ENCODE peak calls at places on chromosome 20, in five cellular contexts. B is HepG2, A is H1, X is K562, G is GM12891. W is an unnamed sample.

GRCh38 chr20:21378259-21378658 is 19.1 kb downstream of the NKX2-4 start:
- DNase-seq in B (no peak), A (no peak), X (no peak), G (no peak), W (no peak)

GRCh38 chr20:21510995-21511394 is 2.9 kb downstream of the NKX2-2 start:
- DNase-seq in B (no peak), A (no peak), X (no peak), G (no peak), W (no peak)

GRCh38 chr20:40464731-40465208 is 224.3 kb downstream of the MAFB start:
- DNase-seq in B (no peak), A (no peak), X (no peak), G (no peak), W (no peak)

GRCh38 chr20:8449120-8449519 is 317.1 kb downstream of the PLCB1 start:
- DNase-seq in B (no peak), A (no peak), X (no peak), G (no peak), W (no peak)

GRCh38 chr20:13148402-13148801 is 72.7 kb upstream of the ISM1 start:
- DNase-seq in B (no peak), A (no peak), X (no peak), G (no peak), W (no peak)

GRCh38 chr20:45826381-45827019 is 612 bp downstream of the TNNC2 start:
- DNase-seq in B (no peak), A (no peak), X (peak; percentile 63), G (no peak), W (no peak)

GRCh38 chr20:59153832-59154231 is 9.8 kb upstream of the ZNF831 start:
- DNase-seq in B (no peak), A (no peak), X (no peak), G (no peak), W (no peak)

GRCh38 chr20:42270539-42270938 is 652.4 kb upstream of the CHD6 start:
- DNase-seq in B (no peak), A (no peak), X (no peak), G (no peak), W (no peak)

GRCh38 chr20:4220756-4221155 is 205.4 kb upstream of the RNF24 start:
- DNase-seq in B (no peak), A (no peak), X (no peak), G (no peak), W (no peak)

GRCh38 chr20:4533734-4534133 is 188.0 kb upstream of the PRND start:
- DNase-seq in B (no peak), A (no peak), X (no peak), G (no peak), W (no peak)

GRCh38 chr20:34528921-34529297 is 12.7 kb downstream of the DYNLRB1 start:
- DNase-seq in B (no peak), A (no peak), X (no peak), G (no peak), W (no peak)
- TF ChIP-seq TAF1 in B (no peak), A (no peak), X (no peak), G (no peak), W (no peak)

DNA sequence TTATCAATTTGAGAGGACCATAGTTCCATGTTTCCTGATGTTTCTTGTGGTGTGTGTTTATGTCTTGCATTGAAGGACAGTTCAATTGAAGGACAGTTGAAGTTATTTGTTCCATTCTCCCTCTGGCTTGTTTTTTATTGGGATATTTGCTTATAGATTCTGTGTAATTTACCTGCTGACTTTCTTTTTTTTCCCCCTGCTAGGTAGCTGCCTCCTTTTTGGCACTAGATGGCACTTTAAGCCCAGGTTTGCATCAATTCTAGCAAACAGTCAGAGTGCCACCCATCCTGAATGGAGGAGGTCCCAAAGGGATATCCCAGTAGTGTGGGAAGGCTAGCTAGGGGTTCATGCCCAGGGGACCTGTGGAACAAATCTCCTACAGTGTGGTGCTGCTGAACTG is 78.1 kb downstream of the CFAP61 start:
- DNase-seq in B (peak; percentile 59), A (no peak), X (peak; percentile 3), G (no peak), W (no peak)
- TF ChIP-seq POLR2AphosphoS5 in B (no peak), A (no peak), X (no peak), G (no peak), W (no peak)

GRCh38 chr20:50515471-50516106 is 5.4 kb downstream of the PTPN1 start:
- DNase-seq in B (no peak), A (no peak), X (no peak), G (no peak), W (no peak)
- TF ChIP-seq POLR2A in B (no peak), A (no peak), X (no peak), G (no peak), W (no peak)

DNA sequence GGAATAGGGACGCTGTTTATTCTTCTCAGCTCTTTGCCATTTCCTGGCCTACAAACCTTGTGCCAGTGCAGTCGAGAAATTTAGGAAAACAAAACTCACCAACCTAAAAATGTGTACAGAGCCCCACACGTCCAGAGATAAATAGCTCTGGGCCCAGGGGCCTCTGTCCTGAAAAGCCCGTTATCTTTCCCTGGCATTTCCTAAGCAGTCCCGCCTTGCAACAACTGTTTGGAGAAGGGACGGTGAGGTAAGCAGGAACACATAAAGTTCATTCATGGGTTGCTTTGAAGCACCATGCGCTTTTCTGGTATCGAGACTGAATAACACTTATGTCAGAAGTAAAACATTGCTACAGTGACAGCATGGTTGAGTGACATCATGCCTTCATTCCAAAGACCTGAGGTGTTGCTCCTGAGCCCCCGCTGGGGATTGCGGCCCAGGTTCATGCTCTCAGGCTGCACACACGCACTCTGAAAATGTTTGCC is 80.1 kb upstream of the NXT1 start:
- DNase-seq in B (peak; percentile 98), A (no peak), X (no peak), G (no peak), W (no peak)
- TF ChIP-seq TAF1 in B (no peak), A (no peak), X (no peak), G (no peak), W (no peak)

GRCh38 chr20:62208061-62208804 is 11.8 kb downstream of the HRH3 start:
- DNase-seq in B (no peak), A (no peak), X (no peak), G (no peak), W (no peak)

GRCh38 chr20:62203378-62204030 is 16.6 kb downstream of the HRH3 start:
- DNase-seq in B (no peak), A (no peak), X (no peak), G (no peak), W (no peak)

GRCh38 chr20:62206388-62206775 is 13.7 kb downstream of the HRH3 start:
- DNase-seq in B (no peak), A (no peak), X (no peak), G (no peak), W (no peak)

GRCh38 chr20:62202676-62203377 is 17.3 kb downstream of the HRH3 start:
- DNase-seq in B (no peak), A (no peak), X (no peak), G (no peak), W (no peak)

DNA sequence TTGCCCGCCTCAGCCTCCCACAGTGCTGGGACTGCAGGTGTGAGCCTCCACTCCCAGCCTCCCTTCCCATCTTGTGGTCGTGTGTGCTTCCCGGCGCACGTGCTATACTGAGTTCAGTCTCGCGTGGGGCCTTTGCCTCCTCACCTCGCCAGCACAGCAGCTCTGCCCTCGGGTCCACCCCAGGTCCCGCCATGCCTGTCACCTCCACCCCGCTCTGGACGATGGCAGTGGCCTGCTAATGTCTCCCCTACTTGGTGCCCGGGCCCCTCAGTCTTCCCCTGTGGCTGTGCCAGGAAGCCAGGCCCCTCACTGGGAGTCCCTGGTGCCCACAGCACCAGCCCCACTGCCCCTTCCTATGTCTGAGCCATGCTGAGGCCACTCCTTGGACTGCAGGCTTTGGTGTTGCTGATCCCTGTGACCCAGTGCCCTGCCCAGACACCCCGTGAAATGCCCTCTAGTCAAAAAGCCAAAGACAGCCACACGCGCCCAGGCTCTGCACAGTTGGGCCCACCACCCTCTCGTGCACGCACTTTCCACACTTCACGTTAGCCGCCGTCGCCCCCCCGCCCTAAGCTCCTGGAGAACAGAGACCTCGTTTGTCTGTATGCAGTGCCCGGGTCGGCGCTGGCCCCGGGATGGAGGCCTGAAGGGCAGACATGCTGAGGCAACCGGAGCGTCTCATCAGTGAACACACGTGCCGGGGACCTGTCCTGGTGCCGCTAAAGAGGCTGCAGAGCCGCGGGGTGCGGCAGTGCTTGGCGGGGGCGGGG is 14.3 kb downstream of the HRH3 start:
- DNase-seq in B (no peak), A (no peak), X (no peak), G (no peak), W (no peak)
- TF ChIP-seq POLR2AphosphoS5 in B (no peak), A (no peak), X (no peak), G (no peak), W (no peak)

GRCh38 chr20:48006036-48006833 is 221.0 kb upstream of the SULF2 start:
- DNase-seq in B (no peak), A (no peak), X (no peak), G (no peak), W (no peak)
- TF ChIP-seq POLR2A in B (no peak), A (no peak), X (no peak), G (no peak), W (no peak)

GRCh38 chr20:57025666-57026065 is 240.8 kb downstream of the BMP7 start:
- DNase-seq in B (no peak), A (no peak), X (no peak), G (no peak), W (no peak)
- TF ChIP-seq TAF1 in B (no peak), A (no peak), X (no peak), G (no peak), W (no peak)

DNA sequence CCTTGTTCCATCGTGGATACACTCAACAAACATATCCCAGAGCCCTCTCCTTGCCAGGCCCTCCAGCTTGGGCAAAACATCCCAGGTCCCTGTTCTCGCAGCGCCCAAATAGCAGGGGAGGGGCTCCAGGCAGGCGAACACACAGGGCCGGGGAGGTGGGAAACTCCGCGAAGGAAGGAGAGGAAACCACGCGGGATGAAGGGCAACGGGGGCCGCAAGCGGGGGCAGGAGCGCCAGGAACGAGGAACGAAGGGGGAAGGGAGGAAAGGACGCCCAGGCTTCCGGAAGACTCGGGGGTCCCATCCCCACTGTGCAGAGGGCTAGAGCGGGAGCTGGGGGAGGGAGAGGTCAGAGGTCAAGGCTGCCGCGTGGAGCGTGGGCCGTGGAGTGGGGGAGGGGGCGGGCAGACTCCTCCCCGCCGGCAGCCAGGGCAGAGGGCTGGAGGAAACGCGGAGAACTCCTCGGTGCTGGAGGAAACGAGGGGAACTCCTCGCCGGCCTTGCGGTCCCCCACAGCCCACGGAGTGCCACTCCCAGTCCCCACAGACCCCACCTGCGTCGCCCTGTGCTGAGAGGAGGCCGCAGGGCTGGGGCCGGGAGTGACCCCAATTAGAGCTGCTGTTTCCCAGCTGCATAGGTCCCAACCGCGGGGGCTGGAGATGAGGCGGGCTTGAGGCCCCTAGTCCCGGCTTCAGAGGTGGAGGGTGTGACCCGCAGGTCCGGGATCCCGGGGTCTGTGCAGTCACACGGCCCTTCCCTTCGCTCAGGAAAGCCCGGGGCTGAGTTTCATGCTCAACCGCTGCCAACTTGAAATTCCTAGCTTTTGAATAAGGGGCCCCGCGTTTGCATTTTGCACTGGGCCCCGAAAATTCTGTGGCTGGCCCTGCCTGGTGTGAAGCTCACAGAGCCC is 1.2 kb upstream of the RBM38 start:
- DNase-seq in B (no peak), A (no peak), X (peak; percentile 73), G (no peak), W (no peak)
- TF ChIP-seq POLR2AphosphoS5 in B (no peak), A (no peak), X (no peak), G (no peak), W (peak; percentile 72)

GRCh38 chr20:63980806-63981728 is at the start of gene PRPF6:
- DNase-seq in B (peak; percentile 97), A (peak; percentile 94), X (peak; percentile 98), G (peak; percentile 96), W (peak; percentile 96)
- TF ChIP-seq POLR2A in B (peak; percentile 95), A (peak; percentile 87), X (peak; percentile 86), G (peak; percentile 84), W (peak; percentile 82)

GRCh38 chr20:1943267-1944002 is 48.2 kb downstream of the SIRPA start:
- DNase-seq in B (peak; percentile 55), A (no peak), X (no peak), G (no peak), W (no peak)
- TF ChIP-seq TAF1 in B (no peak), A (no peak), X (no peak), G (no peak), W (no peak)